ENCODE peak calls at places on chromosomes 1 and 21, in four cellular contexts. I is stimulated activated CD4-positive, alpha-beta T cell treated with anti-CD3 and anti-CD28 coated beads, Interleukin-12 subunit alpha, Interleukin-12 subunit beta, amount 100 ng/mL, for 4 hours; P is hepatocyte; V is stimulated activated naive CD8-positive, alpha-beta T cell treated with anti-CD3 and anti-CD28 coated beads, Interleukin-15, Interleukin-2, amounts not matched to agents 100 U/mL and 50 U/mL, for 24 hours. A is an unnamed sample.

GRCh38 chr1:24801169-24801568 is 55.9 kb downstream of the CLIC4 start:
- DNase-seq in P (no peak), I (no peak), V (no peak), A (no peak)

GRCh38 chr1:25867210-25867991 is 8.1 kb downstream of the PAQR7 start:
- DNase-seq in I (no peak), V (no peak), P (no peak), A (no peak)

GRCh38 chr1:98405581-98406059 is 255.9 kb upstream of the SNX7 start:
- DNase-seq in I (no peak), P (no peak), V (no peak), A (no peak)

GRCh38 chr1:39788426-39788757 is 273 bp downstream of the BMP8B start:
- DNase-seq in P (no peak), I (peak), V (no peak), A (no peak)

GRCh38 chr1:50023292-50024159 is at the start of gene AGBL4:
- DNase-seq in V (no peak), I (no peak), P (no peak), A (no peak)

GRCh38 chr1:205435904-205436573 is 14.2 kb upstream of the LEMD1 start:
- DNase-seq in V (no peak), I (no peak), P (no peak), A (no peak)

GRCh38 chr1:30491831-30492230 is 231.6 kb downstream of the MATN1 start:
- DNase-seq in I (no peak), P (no peak), V (no peak), A (no peak)

GRCh38 chr1:42806593-42806992 is 10.3 kb upstream of the ERMAP start:
- DNase-seq in V (no peak), P (no peak), I (no peak), A (no peak)

GRCh38 chr1:111920221-111921024 is 69.0 kb downstream of the KCND3 start:
- DNase-seq in I (no peak), V (no peak), P (no peak), A (no peak)

GRCh38 chr21:15966216-15966615 is 236.4 kb downstream of the USP25 start:
- DNase-seq in P (no peak), V (no peak), I (no peak), A (no peak)

GRCh38 chr1:241610056-241610815 is 29.9 kb downstream of the CHML start:
- DNase-seq in P (peak), V (no peak), I (no peak), A (no peak)

GRCh38 chr1:63322944-63323865 is 838 bp downstream of the FOXD3 start:
- DNase-seq in V (peak), P (peak), I (no peak), A (no peak)

GRCh38 chr1:183097438-183098051 is 74.3 kb downstream of the LAMC1 start:
- DNase-seq in P (peak), I (no peak), V (no peak), A (no peak)

GRCh38 chr21:24545807-24546361 is 1061.4 kb downstream of the MRPL39 start:
- DNase-seq in I (no peak), P (no peak), V (no peak), A (no peak)

GRCh38 chr1:161827786-161828185 is 61.7 kb downstream of the ATF6 start:
- DNase-seq in I (no peak), V (no peak), P (no peak), A (no peak)

GRCh38 chr1:36123357-36123756 is 1.7 kb downstream of the COL8A2 start:
- DNase-seq in V (peak), I (no peak), P (no peak), A (peak)

GRCh38 chr21:26487981-26488480 is 85.1 kb downstream of the CYYR1 start:
- DNase-seq in P (no peak), V (no peak), I (no peak), A (no peak)

GRCh38 chr1:65002508-65003315 is 36.4 kb upstream of the JAK1 start:
- DNase-seq in P (peak), I (peak), V (peak), A (peak)

GRCh38 chr1:234886081-234886874 is 242.4 kb downstream of the TOMM20 start:
- DNase-seq in P (no peak), I (no peak), V (no peak), A (no peak)

GRCh38 chr1:100423832-100424337 is 71.6 kb downstream of the CDC14A start:
- DNase-seq in V (no peak), P (no peak), I (no peak), A (no peak)

GRCh38 chr1:167618366-167618765 is 11.7 kb upstream of the RCSD1 start:
- DNase-seq in P (no peak), I (no peak), V (no peak), A (no peak)

GRCh38 chr21:46142581-46143473 is 12.6 kb downstream of the FTCD start:
- DNase-seq in I (no peak), V (peak), P (no peak), A (no peak)

GRCh38 chr1:97077221-97077620 is 355.6 kb downstream of the PTBP2 start:
- DNase-seq in P (no peak), I (no peak), V (no peak), A (no peak)

GRCh38 chr1:231192620-231193163 is 30.8 kb downstream of the TRIM67 start:
- DNase-seq in V (no peak), P (no peak), I (no peak), A (no peak)

GRCh38 chr1:206909167-206909882 is 12.1 kb downstream of the IL24 start:
- DNase-seq in V (peak), P (peak), I (peak), A (peak)

GRCh38 chr1:58893257-58893869 is 109.5 kb upstream of the JUN start:
- DNase-seq in P (no peak), V (no peak), I (no peak), A (no peak)